ENCODE peak calls at places on chromosome 17, in nine cellular contexts. W is upper lobe of left lung, A is cardiac muscle cell, L is GM06990, K is esophagus squamous epithelium, Q is GM13977, Z is epithelial cell of esophagus, I is cardiac fibroblast, D is RWPE1. S is an unnamed sample.

GRCh38 chr17:31388770-31389672 is 2.5 kb upstream of the RAB11FIP4 start:
- DNase-seq in Q (peak), Z (peak), L (peak), I (peak), D (peak), A (peak), W (peak), K (no peak), S (peak)

GRCh38 chr17:57956311-57957119 is 1.3 kb upstream of the CUEDC1 start:
- DNase-seq in A (no peak), D (no peak), Q (peak), I (no peak), Z (no peak), W (no peak), L (peak), K (no peak), S (no peak)

GRCh38 chr17:45431531-45432404 is 902 bp downstream of the ARHGAP27 start:
- DNase-seq in W (peak), I (peak), L (peak), K (no peak), D (peak), Z (peak), A (peak), Q (peak), S (no peak)

GRCh38 chr17:80738020-80738380 is 193.4 kb downstream of the RPTOR start:
- DNase-seq in D (no peak), Z (no peak), W (no peak), K (no peak), A (no peak), Q (no peak), L (peak), I (no peak), S (no peak)

GRCh38 chr17:78759203-78759968 is 22.7 kb downstream of the CYTH1 start:
- DNase-seq in L (no peak), Q (no peak), K (no peak), I (peak), Z (no peak), W (peak), A (peak), D (no peak), S (no peak)

GRCh38 chr17:17353625-17354484 is 50.7 kb downstream of the NT5M start:
- DNase-seq in K (no peak), L (no peak), I (no peak), A (no peak), Q (no peak), W (no peak), Z (no peak), D (no peak), S (no peak)

GRCh38 chr17:42101513-42102292 is 3.4 kb upstream of the ZNF385C start:
- DNase-seq in D (peak), I (peak), A (peak), Z (peak), Q (peak), W (peak), L (no peak), K (no peak), S (no peak)

GRCh38 chr17:50603340-50603739 is 31.3 kb upstream of the ABCC3 start:
- DNase-seq in L (no peak), A (no peak), K (no peak), W (no peak), D (no peak), Q (peak), I (no peak), Z (no peak), S (no peak)

GRCh38 chr17:74975943-74976342 is 3.4 kb upstream of the HID1 start:
- DNase-seq in I (no peak), K (no peak), W (no peak), Q (no peak), Z (no peak), D (no peak), L (no peak), A (no peak), S (no peak)

GRCh38 chr17:29731589-29731929 is 108.8 kb upstream of the CORO6 start:
- DNase-seq in Q (no peak), I (no peak), D (no peak), W (no peak), L (no peak), K (no peak), Z (no peak), A (no peak), S (no peak)

GRCh38 chr17:29732209-29732608 is 109.5 kb upstream of the CORO6 start:
- DNase-seq in I (no peak), L (no peak), K (no peak), W (no peak), D (no peak), A (no peak), Q (no peak), Z (no peak), S (no peak)

GRCh38 chr17:29733151-29733550 is 110.4 kb upstream of the CORO6 start:
- DNase-seq in A (peak), Q (no peak), K (no peak), Z (peak), L (no peak), I (peak), D (no peak), W (no peak), S (no peak)

GRCh38 chr17:29732613-29733012 is 109.9 kb upstream of the CORO6 start:
- DNase-seq in K (no peak), A (no peak), D (peak), W (no peak), Q (no peak), I (no peak), L (no peak), Z (peak), S (peak)

DNA sequence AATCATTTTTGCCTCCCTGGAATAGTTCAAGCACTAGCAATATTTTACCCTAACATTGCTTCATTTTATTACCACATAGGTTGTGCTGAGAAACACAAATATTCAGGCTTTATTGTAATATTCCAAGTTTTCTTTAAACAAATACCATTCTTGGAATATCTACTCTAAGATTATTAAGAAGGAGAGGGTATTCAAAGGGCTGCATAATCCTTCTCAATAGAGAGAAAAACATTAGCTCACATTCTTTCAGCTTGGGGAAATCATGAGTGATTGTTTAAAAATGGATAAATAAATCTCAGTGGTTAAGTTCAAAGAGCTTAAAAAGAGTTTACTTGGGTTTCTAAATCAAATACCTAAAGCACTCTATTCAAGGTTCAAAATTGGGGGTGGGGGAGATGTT is 111.9 kb upstream of the CORO6 start:
- DNase-seq in K (no peak), I (no peak), A (no peak), Q (no peak), L (no peak), W (no peak), Z (no peak), D (no peak), S (no peak)
- TF ChIP-seq CTCF in K (no peak), I (no peak), A (no peak), Q (no peak), L (no peak), W (no peak), Z (no peak), D (no peak), S (no peak)

GRCh38 chr17:76672270-76672851 is 28.8 kb upstream of the ST6GALNAC1 start:
- DNase-seq in L (no peak), Z (no peak), A (no peak), W (peak), K (no peak), I (no peak), Q (no peak), D (peak), S (no peak)

GRCh38 chr17:76671123-76671911 is 27.8 kb upstream of the ST6GALNAC1 start:
- DNase-seq in Z (peak), A (peak), D (peak), L (peak), W (peak), I (peak), K (peak), Q (peak), S (peak)

GRCh38 chr17:76672892-76673291 is 29.3 kb upstream of the ST6GALNAC1 start:
- DNase-seq in Z (no peak), L (no peak), A (no peak), I (no peak), D (no peak), W (no peak), K (no peak), Q (no peak), S (no peak)

GRCh38 chr17:76670708-76671122 is 27.2 kb upstream of the ST6GALNAC1 start:
- DNase-seq in I (no peak), A (no peak), Z (no peak), L (no peak), K (no peak), D (no peak), Q (no peak), W (no peak), S (no peak)

DNA sequence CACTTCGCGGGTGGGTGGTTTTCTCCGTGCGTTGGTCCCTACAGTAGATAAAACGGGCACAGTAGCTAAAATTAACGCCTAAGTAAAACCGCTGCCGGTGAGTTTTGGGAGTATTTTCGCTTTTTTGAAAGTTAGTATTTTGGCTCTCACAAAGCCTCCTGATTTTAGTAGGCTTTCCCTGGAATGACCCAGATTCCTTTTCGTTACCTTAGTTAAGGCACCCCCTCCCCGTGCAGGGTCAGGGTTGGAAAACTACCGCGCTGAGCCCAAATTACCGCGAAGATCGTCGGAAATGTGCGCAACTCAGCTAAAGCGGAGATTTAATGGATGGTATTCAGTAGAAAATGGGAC is 28.3 kb upstream of the ST6GALNAC1 start:
- DNase-seq in A (no peak), I (no peak), W (no peak), D (no peak), Z (no peak), K (no peak), Q (no peak), L (no peak), S (no peak)
- TF ChIP-seq CTCF in A (no peak), I (no peak), W (peak), D (no peak), Z (no peak), K (peak), Q (no peak), L (no peak), S (no peak)

GRCh38 chr17:65557349-65558310 is 3.8 kb downstream of the AXIN2 start:
- DNase-seq in Z (no peak), L (no peak), D (no peak), Q (no peak), A (peak), K (no peak), I (peak), W (peak), S (no peak)

GRCh38 chr17:65559483-65559801 is 2.0 kb downstream of the AXIN2 start:
- DNase-seq in I (no peak), L (no peak), K (no peak), D (no peak), Q (no peak), Z (no peak), W (no peak), A (no peak), S (no peak)

GRCh38 chr17:65558311-65558682 is 3.2 kb downstream of the AXIN2 start:
- DNase-seq in Z (no peak), W (no peak), K (no peak), D (no peak), A (no peak), I (no peak), Q (no peak), L (no peak), S (no peak)

GRCh38 chr17:65559802-65560627 is 1.4 kb downstream of the AXIN2 start:
- DNase-seq in A (peak), I (peak), W (peak), L (no peak), Z (no peak), D (no peak), Q (peak), K (no peak), S (no peak)

GRCh38 chr17:65558683-65559311 is 2.7 kb downstream of the AXIN2 start:
- DNase-seq in Q (no peak), D (no peak), I (no peak), W (no peak), A (no peak), Z (no peak), L (no peak), K (no peak), S (no peak)
- TF ChIP-seq CTCF in Q (no peak), D (no peak), I (no peak), W (no peak), A (no peak), Z (no peak), L (no peak), K (no peak), S (no peak)

GRCh38 chr17:28256370-28256769 is 62.6 kb upstream of the TMEM97 start:
- DNase-seq in K (no peak), D (no peak), I (no peak), L (no peak), A (no peak), Z (no peak), Q (no peak), W (no peak), S (no peak)
- TF ChIP-seq CTCF in K (no peak), D (no peak), I (no peak), L (no peak), A (no peak), Z (no peak), Q (no peak), W (no peak), S (no peak)

GRCh38 chr17:34670618-34671017 is 91.2 kb downstream of the TMEM132E start:
- DNase-seq in D (no peak), K (no peak), L (no peak), W (no peak), A (no peak), Z (no peak), Q (no peak), I (no peak), S (no peak)

GRCh38 chr17:34668206-34668605 is 88.8 kb downstream of the TMEM132E start:
- DNase-seq in W (no peak), D (no peak), Q (no peak), Z (no peak), L (no peak), K (no peak), I (no peak), A (no peak), S (no peak)

GRCh38 chr17:34667656-34668055 is 88.3 kb downstream of the TMEM132E start:
- DNase-seq in L (no peak), D (no peak), W (no peak), A (no peak), Z (no peak), Q (no peak), I (no peak), K (no peak), S (no peak)

GRCh38 chr17:34671191-34671590 is 91.8 kb downstream of the TMEM132E start:
- DNase-seq in W (no peak), A (no peak), I (no peak), Z (no peak), Q (no peak), K (no peak), D (no peak), L (no peak), S (no peak)

DNA sequence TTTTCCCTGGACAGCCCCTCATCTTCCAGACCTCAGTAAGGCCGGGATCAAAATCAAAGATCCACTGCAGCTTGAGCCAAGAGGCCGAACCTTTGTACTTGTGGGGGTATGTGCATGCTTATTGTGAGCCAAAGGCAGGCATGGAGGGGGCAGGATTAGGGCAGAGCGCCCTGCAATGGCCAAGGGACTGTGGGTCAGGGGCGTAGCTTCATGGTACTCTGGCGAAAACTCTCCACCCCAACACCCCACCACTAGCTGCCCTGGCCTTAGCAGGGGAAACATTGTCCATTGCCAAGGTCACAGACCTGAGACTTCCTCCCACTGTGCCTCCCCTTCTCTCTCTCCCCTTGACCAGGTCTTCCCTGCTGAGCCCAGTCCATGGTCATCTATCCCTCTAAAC is 90.1 kb downstream of the TMEM132E start:
- DNase-seq in K (no peak), I (no peak), Q (no peak), A (no peak), D (no peak), L (no peak), Z (no peak), W (no peak), S (no peak)
- TF ChIP-seq CTCF in K (no peak), I (no peak), Q (no peak), A (no peak), D (no peak), L (no peak), Z (no peak), W (no peak), S (no peak)

GRCh38 chr17:63395075-63395815 is 50.9 kb downstream of the CYB561 start:
- DNase-seq in L (no peak), A (peak), W (no peak), K (no peak), Z (no peak), Q (no peak), D (no peak), I (peak), S (no peak)
- TF ChIP-seq CTCF in L (no peak), A (no peak), W (no peak), K (no peak), Z (no peak), Q (no peak), D (no peak), I (peak), S (no peak)

S was measured in Panc1.